ENCODE peak calls at places on chromosomes 12 and 14, in eight cellular contexts. U is AML-193; Z is NT2/D1; M is brain microvascular endothelial cell; Y is effector CD4-positive, alpha-beta T cell; K is RWPE1; D is cardiac fibroblast; E is LoVo. F is an unnamed sample.

GRCh38 chr14:89576132-89576923 is 159.3 kb upstream of the FOXN3 start:
- DNase-seq in Z (no peak), K (no peak), D (no peak), M (peak), E (no peak), U (no peak), Y (no peak), F (peak)

GRCh38 chr12:2666411-2666810 is 128.4 kb upstream of the FKBP4 start:
- DNase-seq in U (no peak), K (no peak), Z (no peak), E (no peak), M (no peak), D (no peak), Y (no peak), F (no peak)

GRCh38 chr14:74973003-74973614 is 17.7 kb upstream of the PGF start:
- DNase-seq in K (no peak), Z (no peak), Y (no peak), E (no peak), D (peak), M (peak), U (no peak), F (no peak)

GRCh38 chr12:130164931-130165330 is 2.7 kb downstream of the FZD10 start:
- DNase-seq in D (no peak), Z (no peak), E (no peak), U (no peak), Y (no peak), K (no peak), M (no peak), F (peak)

GRCh38 chr14:71511152-71511551 is 421.1 kb upstream of the RGS6 start:
- DNase-seq in U (no peak), K (no peak), Y (no peak), E (no peak), Z (no peak), M (no peak), D (no peak), F (no peak)

GRCh38 chr12:119302334-119303132 is 32.0 kb upstream of the CCDC60 start:
- DNase-seq in D (no peak), K (no peak), E (no peak), U (no peak), Y (no peak), M (no peak), Z (no peak), F (peak)

GRCh38 chr12:66739266-66739665 is 60.4 kb upstream of the GRIP1 start:
- DNase-seq in Z (no peak), K (no peak), D (no peak), E (no peak), Y (no peak), U (no peak), M (no peak), F (no peak)

GRCh38 chr14:32571995-32572866 is 243.1 kb downstream of the AKAP6 start:
- DNase-seq in D (no peak), E (no peak), Z (no peak), M (no peak), Y (no peak), U (no peak), K (no peak), F (no peak)

GRCh38 chr14:32397871-32398640 is 69.0 kb downstream of the AKAP6 start:
- DNase-seq in U (no peak), D (peak), K (peak), Z (no peak), E (peak), M (no peak), Y (no peak), F (no peak)

GRCh38 chr12:77220586-77220985 is 155.2 kb upstream of the E2F7 start:
- DNase-seq in Z (no peak), U (no peak), Y (no peak), K (no peak), M (peak), E (no peak), D (no peak), F (no peak)

GRCh38 chr14:22493143-22493542 is 95.9 kb downstream of the DAD1 start:
- DNase-seq in D (no peak), E (no peak), Z (no peak), U (no peak), K (no peak), M (no peak), Y (no peak), F (no peak)

GRCh38 chr14:52640137-52640536 is 55.2 kb downstream of the ERO1A start:
- DNase-seq in Y (no peak), M (no peak), E (no peak), Z (no peak), K (no peak), U (no peak), D (no peak), F (no peak)

GRCh38 chr12:132208153-132208823 is 64.0 kb downstream of the NOC4L start:
- DNase-seq in U (no peak), D (no peak), M (no peak), E (no peak), K (no peak), Y (no peak), Z (no peak), F (no peak)

GRCh38 chr12:51846911-51847829 is 1.3 kb downstream of the FIGNL2 start:
- DNase-seq in Z (no peak), D (no peak), E (no peak), U (no peak), Y (no peak), M (no peak), K (no peak), F (peak)

GRCh38 chr12:53102883-53103807 is at the start of gene SOAT2:
- DNase-seq in E (no peak), Z (no peak), D (no peak), M (no peak), K (no peak), U (no peak), Y (no peak), F (no peak)

F was measured in neural progenitor cell.